ENCODE peak calls at places on chromosome 5, in nine cellular contexts. I, X, D, Z, H, P, O, Q and N are unnamed samples.

GRCh38 chr5:62977641-62978040 is 399.0 kb downstream of the LRRC70 start:
- DNase-seq in D (peak; percentile 52), X (no peak), Z (no peak), O (no peak), Q (no peak), P (no peak), I (no peak), H (no peak), N (no peak)

GRCh38 chr5:93581738-93582414 is 857 bp upstream of the NR2F1-AS1 start:
- DNase-seq in Z (peak; percentile 81), I (no peak), P (no peak), X (no peak), H (peak; percentile 63), O (no peak), D (no peak), Q (no peak), N (no peak)

GRCh38 chr5:143886621-143887301 is 74.8 kb downstream of the HMHB1 start:
- DNase-seq in I (no peak), H (no peak), D (no peak), O (no peak), Z (no peak), P (no peak), Q (no peak), X (no peak), N (no peak)

GRCh38 chr5:142253938-142254895 is 70.6 kb downstream of the SPRY4 start:
- DNase-seq in X (no peak), D (no peak), H (no peak), P (no peak), I (no peak), O (no peak), Z (peak; percentile 47), Q (no peak), N (no peak)

GRCh38 chr5:2887401-2888348 is 136.2 kb upstream of the IRX2 start:
- DNase-seq in I (no peak), Q (peak; percentile 3), Z (no peak), X (no peak), O (no peak), H (no peak), D (no peak), P (no peak), N (no peak)

GRCh38 chr5:111676496-111676895 is 80.5 kb downstream of the NREP start:
- DNase-seq in D (no peak), P (no peak), Z (peak; percentile 44), Q (no peak), H (no peak), O (no peak), X (no peak), I (no peak), N (no peak)

GRCh38 chr5:95564450-95564849 is 9.5 kb downstream of the ARSK start:
- DNase-seq in H (no peak), Q (no peak), P (no peak), I (no peak), X (no peak), O (no peak), D (no peak), Z (no peak), N (no peak)

GRCh38 chr5:78508231-78508765 is 140.3 kb downstream of the LHFPL2 start:
- DNase-seq in X (no peak), D (peak; percentile 61), P (no peak), H (no peak), I (no peak), Z (peak; percentile 78), Q (no peak), O (no peak), N (no peak)

GRCh38 chr5:33321026-33321425 is 119.7 kb upstream of the TARS1 start:
- DNase-seq in H (peak; percentile 98), O (no peak), X (no peak), D (no peak), Z (peak; percentile 98), Q (no peak), P (peak; percentile 56), I (no peak), N (peak; percentile 81)

GRCh38 chr5:174520420-174521396 is 203.7 kb upstream of the MSX2 start:
- DNase-seq in H (no peak), X (peak; percentile 20), D (peak; percentile 68), Q (peak; percentile 28), P (no peak), I (no peak), Z (peak; percentile 17), O (no peak), N (no peak)

GRCh38 chr5:138489705-138490104 is 24.4 kb downstream of the EGR1 start:
- DNase-seq in P (no peak), H (peak; percentile 0), D (no peak), I (no peak), Q (no peak), O (no peak), Z (no peak), X (no peak), N (no peak)

GRCh38 chr5:131671994-131672655 is 37.1 kb upstream of the RAPGEF6 start:
- DNase-seq in D (peak; percentile 69), I (no peak), Z (peak; percentile 95), X (no peak), O (no peak), P (no peak), H (peak; percentile 41), Q (no peak), N (no peak)

GRCh38 chr5:32259033-32259432 is 53.7 kb downstream of the MTMR12 start:
- DNase-seq in H (no peak), Q (no peak), X (no peak), Z (peak; percentile 32), D (no peak), P (no peak), O (no peak), I (no peak), N (no peak)

GRCh38 chr5:171989276-171989675 is 17.2 kb downstream of the FBXW11 start:
- DNase-seq in Q (no peak), Z (peak; percentile 33), O (peak; percentile 74), P (no peak), H (no peak), I (no peak), D (no peak), X (no peak), N (no peak)

GRCh38 chr5:153941265-153941664 is 97.4 kb downstream of the FAM114A2 start:
- DNase-seq in Z (no peak), I (no peak), D (no peak), H (no peak), P (no peak), X (no peak), O (no peak), Q (no peak), N (no peak)

GRCh38 chr5:143036146-143036927 is 266.2 kb downstream of the ARHGAP26 start:
- DNase-seq in Q (no peak), X (no peak), D (no peak), P (no peak), I (peak; percentile 34), Z (no peak), O (no peak), H (no peak), N (no peak)

GRCh38 chr5:38011641-38012188 is 171.9 kb upstream of the GDNF start:
- DNase-seq in D (no peak), P (no peak), H (no peak), Q (no peak), I (no peak), O (no peak), X (no peak), Z (no peak), N (no peak)

GRCh38 chr5:169736653-169737052 is 99.6 kb downstream of the DOCK2 start:
- DNase-seq in D (no peak), Z (no peak), P (no peak), Q (no peak), X (no peak), I (no peak), H (no peak), O (no peak), N (no peak)

GRCh38 chr5:107743357-107744000 is 72.7 kb upstream of the EFNA5 start:
- DNase-seq in O (no peak), P (peak; percentile 62), I (no peak), Q (no peak), Z (peak; percentile 54), H (no peak), D (no peak), X (no peak), N (no peak)

GRCh38 chr5:48192-48591 is 43.8 kb upstream of the PLEKHG4B start:
- DNase-seq in D (no peak), H (no peak), Z (no peak), Q (no peak), X (no peak), O (no peak), P (no peak), I (no peak), N (no peak)

GRCh38 chr5:146945722-146946121 is 67.2 kb upstream of the PPP2R2B start:
- DNase-seq in H (no peak), Z (no peak), O (no peak), X (no peak), I (no peak), P (no peak), Q (no peak), D (no peak), N (no peak)

GRCh38 chr5:168006473-168007130 is 284.8 kb upstream of the WWC1 start:
- DNase-seq in Z (peak; percentile 1), D (no peak), X (no peak), H (no peak), I (no peak), Q (no peak), P (no peak), O (no peak), N (no peak)

GRCh38 chr5:140118294-140118936 is 4.5 kb downstream of the PURA start:
- DNase-seq in X (no peak), O (no peak), Q (no peak), D (no peak), H (no peak), I (no peak), Z (peak; percentile 17), P (no peak), N (no peak)

GRCh38 chr5:16931334-16932110 is 4.6 kb downstream of the MYO10 start:
- DNase-seq in Q (no peak), O (no peak), H (peak; percentile 55), I (no peak), Z (no peak), P (no peak), X (no peak), D (peak; percentile 50), N (no peak)
- TF ChIP-seq CTCF in Q (no peak), O (no peak), H (no peak), I (no peak), Z (no peak), P (no peak), X (no peak), D (no peak), N (no peak)

GRCh38 chr5:40317023-40317422 is 362.7 kb upstream of the PTGER4 start:
- DNase-seq in Q (no peak), X (no peak), H (no peak), P (no peak), Z (no peak), D (no peak), I (no peak), O (no peak), N (no peak)
- TF ChIP-seq CTCF in Q (no peak), X (no peak), H (no peak), P (no peak), Z (no peak), D (no peak), I (no peak), O (no peak), N (no peak)

GRCh38 chr5:92401492-92401891 is 1018.4 kb upstream of the ARRDC3 start:
- DNase-seq in O (peak; percentile 7), H (peak; percentile 8), Q (no peak), D (peak; percentile 10), Z (peak; percentile 14), X (no peak), I (no peak), P (peak; percentile 14), N (no peak)
- TF ChIP-seq CTCF in O (no peak), H (no peak), Q (no peak), D (no peak), Z (no peak), X (no peak), I (no peak), P (no peak), N (no peak)

GRCh38 chr5:149837680-149838269 is 106.8 kb downstream of the PDE6A start:
- DNase-seq in I (peak; percentile 64), H (peak; percentile 47), P (no peak), X (peak; percentile 61), D (peak; percentile 68), Q (peak; percentile 43), Z (peak; percentile 68), O (no peak), N (no peak)
- TF ChIP-seq CTCF in I (peak; percentile 37), H (peak; percentile 92), P (peak; percentile 99), X (peak; percentile 77), D (peak; percentile 87), Q (peak; percentile 78), Z (peak; percentile 96), O (peak; percentile 29), N (peak; percentile 72)